ENCODE peak calls at places on chromosomes 13 and 19, in eight cellular contexts. J, A, E, X, G, S, P and C are unnamed samples. For H3K4me1, the result is how much of the 10 kb centered on the place peaks cover.

GRCh38 chr13:107790360-107790759 is 425.0 kb downstream of the LIG4 start:
- DNase-seq in J (no peak), A (no peak), E (no peak), X (no peak), G (no peak), S (no peak), P (no peak), C (no peak)

GRCh38 chr13:112835344-112835743 is 133.7 kb upstream of the MCF2L start:
- DNase-seq in J (no peak), A (no peak), E (no peak), X (no peak), G (no peak), S (no peak), P (no peak), C (no peak)

GRCh38 chr19:13053761-13054604 is 48.7 kb downstream of the LYL1 start:
- DNase-seq in J (no peak), A (peak), E (peak), X (peak), G (peak), S (peak), P (peak), C (peak)

GRCh38 chr13:59409211-59409610 is 754.5 kb downstream of the DIAPH3 start:
- DNase-seq in J (no peak), A (peak), E (no peak), X (peak), G (no peak), S (no peak), P (no peak), C (peak)

GRCh38 chr19:27972291-27973040 is 1240.5 kb downstream of the UQCRFS1 start:
- DNase-seq in J (no peak), A (no peak), E (no peak), X (no peak), G (no peak), S (no peak), P (no peak), C (no peak)

GRCh38 chr13:37058801-37059135 is 720 bp downstream of the SUPT20H start:
- DNase-seq in J (peak), A (peak), E (no peak), X (no peak), G (peak), S (no peak), P (no peak), C (no peak)

GRCh38 chr13:29963086-29963485 is 112.7 kb upstream of the UBL3 start:
- DNase-seq in J (no peak), A (no peak), E (no peak), X (no peak), G (no peak), S (no peak), P (no peak), C (no peak)

GRCh38 chr19:48818234-48818823 is 7.5 kb upstream of the BCAT2 start:
- DNase-seq in J (no peak), A (no peak), E (no peak), X (no peak), G (no peak), S (no peak), P (no peak), C (no peak)

GRCh38 chr13:59681630-59682311 is 482.0 kb downstream of the DIAPH3 start:
- DNase-seq in J (no peak), A (no peak), E (no peak), X (no peak), G (no peak), S (no peak), P (no peak), C (no peak)

GRCh38 chr13:43019811-43020210 is 3.6 kb upstream of the DNAJC15 start:
- DNase-seq in J (no peak), A (no peak), E (no peak), X (no peak), G (no peak), S (no peak), P (no peak), C (no peak)

GRCh38 chr13:40060318-40061007 is 405.0 kb downstream of the COG6 start:
- DNase-seq in J (no peak), A (peak), E (no peak), X (peak), G (no peak), S (peak), P (no peak), C (peak)

GRCh38 chr13:37414667-37415066 is 183.9 kb downstream of the POSTN start:
- DNase-seq in J (no peak), A (no peak), E (no peak), X (no peak), G (no peak), S (no peak), P (no peak), C (no peak)

GRCh38 chr19:3324405-3324856 is 42.0 kb upstream of the NFIC start:
- DNase-seq in J (no peak), A (no peak), E (peak), X (no peak), G (peak), S (peak), P (peak), C (peak)

GRCh38 chr19:6069268-6069771 is 41.0 kb downstream of the RFX2 start:
- DNase-seq in J (no peak), A (no peak), E (no peak), X (no peak), G (no peak), S (no peak), P (no peak), C (no peak)
- H3K4me1 ChIP-seq in J (under half), A (under half), E (under half), X (under half), G (under half), S (under half), P (under half), C (half or more)

GRCh38 chr19:11067356-11068113 is 21.7 kb upstream of the LDLR start:
- DNase-seq in J (no peak), A (no peak), E (no peak), X (no peak), G (no peak), S (no peak), P (no peak), C (no peak)
- H3K27ac ChIP-seq in J (no peak), A (no peak), E (no peak), X (no peak), G (no peak), S (no peak), P (no peak), C (no peak)

DNA sequence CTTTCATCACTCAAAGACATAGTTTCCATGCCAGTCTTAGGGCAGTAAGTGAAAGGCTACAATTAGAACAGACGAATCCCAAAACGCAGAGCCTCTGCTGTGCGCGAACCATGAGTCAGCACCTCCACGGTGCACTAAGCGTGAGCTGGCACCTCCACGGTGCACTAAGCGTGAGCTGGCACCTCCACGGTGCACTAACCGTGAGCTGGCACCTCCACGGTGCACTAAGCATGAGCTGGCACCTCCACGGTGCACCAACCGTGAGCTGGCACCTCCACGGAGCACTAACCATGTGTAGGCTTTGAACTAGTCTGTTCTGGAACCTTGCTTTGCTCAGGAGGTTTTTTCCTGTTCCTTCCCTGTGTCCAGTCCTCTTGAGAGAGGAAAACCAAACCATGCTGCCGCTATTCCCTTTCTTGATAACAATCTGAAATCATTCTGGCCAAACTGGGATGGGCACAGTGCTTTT is 120.6 kb downstream of the IRS2 start:
- DNase-seq in J (no peak), A (no peak), E (no peak), X (no peak), G (no peak), S (no peak), P (no peak), C (no peak)
- TF ChIP-seq CTCF in J (no peak), A (no peak), E (no peak), X (no peak), G (no peak), S (no peak), P (no peak), C (no peak)

DNA sequence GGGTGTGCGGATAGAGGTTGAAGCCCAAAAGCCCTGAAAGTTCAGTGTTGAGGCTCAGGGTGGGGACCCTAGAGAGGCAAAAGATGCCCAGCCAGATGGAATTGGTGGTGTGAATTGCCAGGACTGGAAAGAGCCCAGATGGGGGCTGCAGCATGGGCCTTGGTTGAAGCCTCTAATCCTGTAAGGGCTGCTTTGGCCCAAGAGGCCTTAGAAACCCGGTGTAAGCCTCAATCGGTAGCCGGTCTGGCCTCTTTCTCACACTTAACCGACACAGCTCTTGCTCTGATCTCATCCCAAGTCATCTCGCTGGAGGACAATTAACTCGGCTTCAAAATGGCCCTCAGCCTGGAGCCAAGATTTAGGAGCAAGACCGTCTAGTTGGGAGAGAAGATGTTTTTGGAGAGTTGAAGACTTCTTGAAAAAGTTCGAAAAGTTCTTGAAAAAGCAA is 2.0 kb downstream of the TPM4 start:
- DNase-seq in J (no peak), A (peak), E (no peak), X (peak), G (no peak), S (no peak), P (no peak), C (peak)
- H3K4me1 ChIP-seq in J (half or more), A (half or more), E (half or more), X (under half), G (under half), S (under half), P (under half), C (half or more)

DNA sequence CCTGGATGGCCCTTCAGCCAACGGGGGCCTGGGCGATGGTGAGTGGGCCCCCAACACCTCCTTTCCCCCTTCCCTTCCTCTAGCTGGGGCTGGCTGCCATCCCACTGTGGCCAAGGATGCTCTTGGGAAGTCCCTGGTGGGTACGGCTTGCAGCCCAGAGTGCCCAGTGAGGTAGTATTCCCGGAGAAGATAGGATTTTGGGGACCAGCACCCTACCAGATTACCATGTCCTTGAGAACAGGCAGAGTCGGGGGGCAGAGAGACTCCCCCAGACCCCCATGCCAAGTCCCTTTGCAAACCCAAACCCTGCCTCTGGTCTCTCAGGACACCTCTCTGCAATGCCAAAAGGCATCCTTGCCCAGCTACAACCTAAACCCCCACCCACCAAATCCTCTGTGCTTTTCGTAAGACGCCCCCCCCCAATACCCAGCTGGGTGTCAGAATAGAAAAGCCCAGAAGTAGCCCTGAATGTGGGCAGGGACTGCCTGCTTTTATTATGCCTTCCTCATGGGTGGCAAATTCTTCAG is 1.7 kb downstream of the HIF3A start:
- DNase-seq in J (no peak), A (no peak), E (no peak), X (no peak), G (no peak), S (no peak), P (no peak), C (no peak)
- H3K27ac ChIP-seq in J (peak), A (peak), E (no peak), X (peak), G (peak), S (peak), P (no peak), C (peak)